ENCODE peak calls at places on chromosomes 12 and 14, in seven cellular contexts. S is A549, H is upper lobe of left lung, M is suprapubic skin, Y is esophagus muscularis mucosa, Z is sigmoid colon, K is GM12878. L is an unnamed sample.

GRCh38 chr12:120538281-120539156 is 4.4 kb downstream of the RNF10 start:
- DNase-seq in S (peak), H (no peak), M (no peak), Y (no peak), Z (peak), K (no peak), L (peak)

GRCh38 chr12:61365001-61365400 is 895.2 kb upstream of the USP15 start:
- DNase-seq in S (no peak), H (no peak), M (no peak), Y (no peak), Z (no peak), K (no peak), L (no peak)

GRCh38 chr12:106978035-106978800 is 8.7 kb downstream of the MTERF2 start:
- DNase-seq in S (no peak), H (no peak), M (no peak), Y (no peak), Z (peak), K (no peak), L (peak)

GRCh38 chr14:28121512-28122297 is 644.9 kb upstream of the FOXG1 start:
- DNase-seq in S (no peak), H (no peak), M (no peak), Y (no peak), Z (no peak), K (no peak), L (no peak)

GRCh38 chr14:54108481-54109471 is 152.2 kb upstream of the BMP4 start:
- DNase-seq in S (peak), H (no peak), M (no peak), Y (no peak), Z (no peak), K (no peak), L (no peak)

GRCh38 chr14:103016071-103016470 is 41.3 kb downstream of the CDC42BPB start:
- DNase-seq in S (no peak), H (no peak), M (no peak), Y (no peak), Z (no peak), K (no peak), L (no peak)

GRCh38 chr14:80996049-80996901 is 40.9 kb downstream of the TSHR start:
- DNase-seq in S (peak), H (no peak), M (no peak), Y (no peak), Z (no peak), K (no peak), L (no peak)

GRCh38 chr12:115135800-115136211 is 451.8 kb upstream of the TBX3 start:
- DNase-seq in S (peak), H (no peak), M (peak), Y (no peak), Z (peak), K (no peak), L (no peak)

GRCh38 chr12:19801941-19802340 is 362.6 kb downstream of the AEBP2 start:
- DNase-seq in S (no peak), H (no peak), M (no peak), Y (no peak), Z (no peak), K (no peak), L (no peak)

GRCh38 chr12:120972870-120973543 is 5.3 kb upstream of the HNF1A start:
- DNase-seq in S (no peak), H (no peak), M (no peak), Y (no peak), Z (no peak), K (no peak), L (no peak)

GRCh38 chr12:106445981-106446380 is 88.4 kb downstream of the POLR3B start:
- DNase-seq in S (no peak), H (no peak), M (no peak), Y (no peak), Z (no peak), K (no peak), L (no peak)

GRCh38 chr12:15682826-15683225 is 106.4 kb downstream of the EPS8 start:
- DNase-seq in S (peak), H (no peak), M (no peak), Y (no peak), Z (no peak), K (no peak), L (no peak)

GRCh38 chr14:33359288-33359881 is 420.7 kb downstream of the NPAS3 start:
- DNase-seq in S (no peak), H (no peak), M (no peak), Y (no peak), Z (no peak), K (no peak), L (no peak)

GRCh38 chr12:75684678-75685620 is 173.5 kb upstream of the KRR1 start:
- DNase-seq in S (no peak), H (no peak), M (no peak), Y (no peak), Z (no peak), K (no peak), L (no peak)

GRCh38 chr14:21014761-21015190 is 10.1 kb downstream of the NDRG2 start:
- DNase-seq in S (peak), H (no peak), M (peak), Y (peak), Z (peak), K (peak), L (peak)

GRCh38 chr12:66270613-66271012 is 31.7 kb upstream of the HELB start:
- DNase-seq in S (no peak), H (no peak), M (no peak), Y (no peak), Z (no peak), K (no peak), L (no peak)

GRCh38 chr14:92484132-92484823 is 29.3 kb upstream of the RIN3 start:
- DNase-seq in S (no peak), H (no peak), M (no peak), Y (no peak), Z (no peak), K (no peak), L (no peak)

GRCh38 chr14:91108941-91109611 is 4.8 kb upstream of the DGLUCY start:
- DNase-seq in S (no peak), H (no peak), M (no peak), Y (no peak), Z (peak), K (no peak), L (peak)

GRCh38 chr14:22987291-22987690 is 4.9 kb upstream of the AJUBA start:
- DNase-seq in S (no peak), H (peak), M (peak), Y (no peak), Z (peak), K (no peak), L (no peak)

GRCh38 chr14:61525293-61526011 is 169.9 kb upstream of the HIF1A start:
- DNase-seq in S (peak), H (peak), M (no peak), Y (no peak), Z (peak), K (peak), L (peak)

GRCh38 chr14:75657331-75657730 is 3.3 kb downstream of the ERG28 start:
- DNase-seq in S (no peak), H (no peak), M (no peak), Y (no peak), Z (no peak), K (no peak), L (no peak)

GRCh38 chr12:5909560-5909959 is 35.5 kb downstream of the ANO2 start:
- DNase-seq in S (no peak), H (no peak), M (no peak), Y (peak), Z (no peak), K (no peak), L (no peak)

GRCh38 chr12:87756721-87757120 is 272.5 kb downstream of the C12orf50 start:
- DNase-seq in S (peak), H (no peak), M (no peak), Y (no peak), Z (no peak), K (no peak), L (no peak)

GRCh38 chr12:6465467-6466183 is 4.9 kb downstream of the VAMP1 start:
- DNase-seq in S (peak), H (no peak), M (no peak), Y (no peak), Z (no peak), K (no peak), L (peak)

GRCh38 chr12:99620159-99620479 is 27.4 kb upstream of the GARIN6 start:
- DNase-seq in S (no peak), H (no peak), M (no peak), Y (no peak), Z (no peak), K (no peak), L (no peak)

GRCh38 chr12:109771746-109772621 is 58.4 kb downstream of the FAM222A start:
- DNase-seq in S (no peak), H (peak), M (peak), Y (no peak), Z (peak), K (no peak), L (no peak)

GRCh38 chr12:105053116-105053572 is 31.1 kb downstream of the ALDH1L2 start:
- DNase-seq in S (peak), H (no peak), M (no peak), Y (peak), Z (peak), K (peak), L (peak)

GRCh38 chr14:104323551-104324175 is 185.3 kb downstream of the KIF26A start:
- DNase-seq in S (no peak), H (no peak), M (peak), Y (no peak), Z (peak), K (no peak), L (peak)

GRCh38 chr12:89225808-89226368 is 126.4 kb downstream of the DUSP6 start:
- DNase-seq in S (peak), H (no peak), M (no peak), Y (no peak), Z (no peak), K (no peak), L (peak)
- TF ChIP-seq EP300 in S (no peak), H (no peak), M (no peak), Y (no peak), Z (no peak), K (no peak), L (no peak)

DNA sequence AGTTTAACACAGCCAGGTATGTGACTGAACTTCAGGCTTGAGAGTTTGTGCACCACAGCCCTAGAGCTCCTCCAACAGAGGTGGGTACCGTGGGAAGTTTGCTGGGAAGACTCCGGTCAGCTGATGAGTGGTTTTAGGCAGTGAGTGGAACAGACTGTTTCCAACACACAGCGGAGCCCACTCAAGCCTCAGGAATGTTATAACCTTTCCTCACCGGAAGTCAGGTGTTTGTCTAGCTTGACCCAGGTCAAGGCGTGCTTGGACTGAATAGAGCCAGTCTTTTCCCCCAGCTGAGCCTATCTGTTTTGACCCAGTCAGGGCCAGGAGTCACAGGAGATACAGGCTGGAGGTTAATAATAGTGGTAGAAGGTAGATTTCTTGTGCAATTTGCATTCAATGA is 138.4 kb upstream of the PARP11 start:
- DNase-seq in S (peak), H (no peak), M (no peak), Y (no peak), Z (no peak), K (no peak), L (no peak)
- TF ChIP-seq EP300 in S (no peak), H (peak), M (no peak), Y (no peak), Z (no peak), K (no peak), L (no peak)

DNA sequence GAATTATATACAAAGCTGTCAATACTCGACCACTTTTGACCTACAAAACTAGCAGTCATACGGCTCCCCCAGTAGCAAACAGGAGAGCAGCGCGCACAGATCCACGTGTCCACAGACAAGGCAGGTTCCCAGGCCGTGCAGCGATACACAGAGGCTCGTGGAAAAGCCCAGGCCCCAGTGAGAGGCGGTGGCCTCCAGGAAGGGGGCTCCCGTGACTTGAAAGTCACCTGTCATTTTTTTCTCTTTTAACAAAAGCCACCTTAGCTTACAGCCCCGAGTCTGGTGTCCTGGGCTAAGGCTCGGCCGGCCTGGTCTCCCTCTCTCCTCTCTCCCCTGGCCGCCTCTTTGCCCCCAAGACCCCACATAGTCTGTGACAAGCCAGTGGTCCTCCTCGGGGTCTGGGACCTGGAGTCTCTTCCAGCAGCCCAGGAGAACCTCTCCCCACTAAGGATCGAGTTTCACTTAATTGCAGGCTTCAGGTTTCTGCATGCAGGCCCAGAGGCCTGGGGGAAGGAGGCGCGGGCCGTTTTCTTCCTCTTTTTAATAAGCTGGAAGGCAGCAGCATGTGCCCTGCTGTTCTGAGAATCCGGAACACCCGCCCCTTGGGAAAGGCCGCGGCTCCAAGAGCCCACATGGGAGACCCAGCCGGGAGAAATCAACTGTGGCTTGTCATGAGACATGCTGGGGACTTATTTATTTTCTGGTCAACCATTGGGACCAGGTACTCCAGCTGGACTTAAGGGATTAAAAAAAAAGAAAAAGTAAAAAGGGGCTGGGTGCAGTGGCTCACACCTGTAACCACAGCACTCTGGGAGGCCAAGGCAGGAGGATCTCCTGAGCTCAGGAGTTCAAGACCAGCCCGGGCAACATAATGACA is 15.9 kb downstream of the NCOR2 start:
- DNase-seq in S (no peak), H (peak), M (no peak), Y (peak), Z (peak), K (no peak), L (peak)
- TF ChIP-seq EP300 in S (no peak), H (no peak), M (no peak), Y (no peak), Z (no peak), K (no peak), L (no peak)

GRCh38 chr14:35368993-35369392 is 35.6 kb downstream of the NFKBIA start:
- DNase-seq in S (no peak), H (no peak), M (no peak), Y (no peak), Z (no peak), K (no peak), L (no peak)

GRCh38 chr14:35370969-35371368 is 33.6 kb downstream of the NFKBIA start:
- DNase-seq in S (no peak), H (no peak), M (no peak), Y (no peak), Z (no peak), K (no peak), L (no peak)

GRCh38 chr14:35369701-35370191 is 34.8 kb downstream of the NFKBIA start:
- DNase-seq in S (peak), H (peak), M (no peak), Y (no peak), Z (no peak), K (no peak), L (no peak)

GRCh38 chr14:35378638-35379568 is 25.6 kb downstream of the NFKBIA start:
- DNase-seq in S (no peak), H (no peak), M (no peak), Y (no peak), Z (no peak), K (no peak), L (no peak)

GRCh38 chr14:35374273-35374681 is 30.3 kb downstream of the NFKBIA start:
- DNase-seq in S (peak), H (no peak), M (no peak), Y (no peak), Z (peak), K (no peak), L (peak)
- TF ChIP-seq EP300 in S (peak), H (peak), M (no peak), Y (no peak), Z (peak), K (no peak), L (no peak)

GRCh38 chr12:50111693-50112455 is at the start of gene COX14:
- DNase-seq in S (peak), H (peak), M (peak), Y (peak), Z (peak), K (peak), L (peak)
- TF ChIP-seq EP300 in S (no peak), H (no peak), M (no peak), Y (peak), Z (no peak), K (no peak), L (peak)

DNA sequence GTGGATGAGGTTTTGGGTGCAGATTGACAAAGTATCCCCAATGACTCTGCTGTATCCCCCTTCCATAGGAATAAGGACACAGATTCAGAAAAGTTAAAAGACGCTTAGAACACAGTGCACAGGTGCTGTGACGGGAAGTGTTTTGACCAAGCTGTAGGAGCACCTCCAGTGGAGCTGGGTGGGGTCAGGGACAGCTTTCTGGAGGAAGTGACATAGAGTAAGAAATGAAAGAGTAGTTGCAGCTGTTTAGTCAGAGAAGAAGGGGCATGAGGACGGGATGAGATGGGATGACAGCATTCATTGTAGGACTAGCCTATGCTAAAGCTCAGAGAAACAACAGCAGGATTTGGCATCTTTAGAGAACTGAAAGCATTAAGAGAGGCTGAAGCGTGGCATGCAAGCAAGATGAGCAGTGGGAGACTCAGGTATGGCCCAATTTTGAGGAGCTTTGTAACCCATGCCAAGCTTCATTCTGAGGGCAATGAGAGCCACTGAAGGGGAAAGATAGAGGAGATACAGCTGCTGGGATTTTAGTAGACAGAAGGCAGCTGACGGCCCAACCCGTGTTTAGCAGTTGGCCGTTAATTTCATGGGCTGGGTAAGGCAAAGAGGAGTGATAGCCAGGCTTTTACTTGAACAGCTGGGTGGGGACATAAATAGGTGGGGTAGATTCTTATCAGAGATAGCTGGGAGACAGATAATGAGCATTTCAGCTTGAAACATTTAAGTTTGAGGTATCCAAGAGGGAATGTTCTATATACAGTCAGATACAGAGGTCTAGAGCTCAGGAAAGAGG is 131.8 kb upstream of the KRAS start:
- DNase-seq in S (no peak), H (no peak), M (no peak), Y (no peak), Z (no peak), K (no peak), L (no peak)
- TF ChIP-seq EP300 in S (no peak), H (no peak), M (no peak), Y (no peak), Z (no peak), K (no peak), L (no peak)

L was measured in stomach.